ENCODE peak calls at places on chromosomes 7 and 10, in eight cellular contexts. A is heart right ventricle, X is glutamatergic neuron, K is HFFc6, I is BJ, S is gastrocnemius medialis, B is colonic mucosa, G is GM06990. C is an unnamed sample.

GRCh38 chr10:12340371-12340770 is 9.0 kb upstream of the CAMK1D start:
- DNase-seq in G (no peak), I (no peak), A (no peak), X (no peak), K (no peak), S (no peak), B (no peak), C (no peak)

GRCh38 chr7:45606050-45606449 is 31.9 kb downstream of the ADCY1 start:
- DNase-seq in S (no peak), G (no peak), X (no peak), B (no peak), K (no peak), I (no peak), A (no peak), C (no peak)

GRCh38 chr10:101123085-101123814 is 7.8 kb upstream of the TLX1 start:
- DNase-seq in I (no peak), K (no peak), A (no peak), B (peak; percentile 28), G (no peak), S (no peak), X (peak; percentile 74), C (no peak)

GRCh38 chr10:57035310-57035709 is 674.3 kb upstream of the ZWINT start:
- DNase-seq in I (no peak), A (no peak), B (no peak), G (no peak), K (no peak), X (no peak), S (no peak), C (no peak)

GRCh38 chr10:23870612-23871011 is 338.3 kb upstream of the KIAA1217 start:
- DNase-seq in X (no peak), B (no peak), S (no peak), G (no peak), I (no peak), K (no peak), A (no peak), C (no peak)

GRCh38 chr10:72097448-72098300 is 9.3 kb upstream of the SPOCK2 start:
- DNase-seq in G (no peak), I (peak; percentile 52), B (no peak), A (no peak), X (no peak), K (peak; percentile 95), S (no peak), C (peak; percentile 90)

GRCh38 chr10:79222186-79222585 is 125.1 kb upstream of the PPIF start:
- DNase-seq in G (no peak), I (no peak), B (no peak), A (peak; percentile 47), K (no peak), S (no peak), X (no peak), C (no peak)

GRCh38 chr10:77408259-77408658 is 229.3 kb downstream of the KCNMA1 start:
- DNase-seq in A (no peak), G (no peak), X (no peak), S (no peak), I (no peak), B (no peak), K (no peak), C (no peak)

GRCh38 chr7:100432621-100433275 is 3.1 kb downstream of the MEPCE start:
- DNase-seq in X (no peak), I (no peak), S (no peak), A (no peak), G (no peak), K (no peak), B (no peak), C (no peak)

GRCh38 chr7:134246761-134247160 is 70.0 kb downstream of the SLC35B4 start:
- DNase-seq in X (no peak), G (no peak), A (no peak), K (no peak), B (no peak), I (no peak), S (no peak), C (no peak)

GRCh38 chr10:75395171-75395954 is 6.2 kb downstream of the ZNF503 start:
- DNase-seq in K (no peak), X (peak; percentile 84), G (peak; percentile 29), I (no peak), B (peak; percentile 65), S (no peak), A (peak; percentile 71), C (peak; percentile 51)

GRCh38 chr10:35876248-35876647 is 234.2 kb upstream of the FZD8 start:
- DNase-seq in B (no peak), I (peak; percentile 38), S (no peak), A (no peak), K (peak; percentile 75), G (no peak), X (no peak), C (no peak)

DNA sequence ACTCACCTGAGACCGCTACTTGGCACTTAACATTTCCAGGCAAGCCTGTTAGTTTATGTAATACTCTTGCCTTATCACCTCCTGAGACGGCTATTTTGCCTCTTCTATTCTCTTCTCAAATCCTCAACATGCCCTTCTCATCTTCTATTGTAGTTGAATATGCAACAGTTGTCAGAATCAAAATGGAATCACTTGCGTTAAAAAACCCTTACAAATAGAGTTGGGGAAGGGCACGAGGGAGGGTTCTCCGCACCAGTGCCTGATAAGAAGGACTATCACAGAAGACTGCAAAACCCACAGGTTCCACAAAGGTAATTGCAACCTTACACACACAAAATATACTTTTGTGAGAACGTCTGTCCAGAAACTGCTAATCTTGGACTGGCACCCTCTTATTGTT is 57.4 kb downstream of the ZNF783 start:
- DNase-seq in S (no peak), X (no peak), A (no peak), K (no peak), G (no peak), I (no peak), B (no peak), C (no peak)
- TF ChIP-seq CTCF in S (no peak), X (no peak), A (no peak), K (no peak), G (no peak), I (no peak), B (no peak), C (no peak)

DNA sequence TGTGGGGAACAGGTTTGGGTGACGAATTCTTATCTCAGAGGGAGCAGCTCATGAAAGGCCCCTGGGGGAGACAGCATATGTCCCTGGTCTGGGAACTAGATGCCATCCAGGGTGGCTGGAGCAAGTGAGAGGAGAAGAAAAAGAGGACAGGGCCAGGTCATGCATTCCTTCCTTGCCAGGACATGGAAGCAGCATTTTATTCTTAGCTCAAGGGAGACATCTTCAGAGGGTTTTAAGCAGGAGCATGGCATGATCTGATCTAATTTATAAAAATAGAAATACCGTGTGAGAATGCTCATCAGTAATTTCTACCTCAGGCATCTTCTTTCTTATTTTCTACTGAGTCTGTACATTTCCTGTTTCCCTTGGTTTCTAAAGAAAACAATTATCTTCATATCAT is 386.0 kb downstream of the GALNT17 start:
- DNase-seq in K (no peak), B (no peak), I (no peak), S (no peak), X (no peak), G (no peak), A (no peak), C (no peak)
- TF ChIP-seq CTCF in K (no peak), B (no peak), I (no peak), S (no peak), X (no peak), G (no peak), A (no peak), C (no peak)

DNA sequence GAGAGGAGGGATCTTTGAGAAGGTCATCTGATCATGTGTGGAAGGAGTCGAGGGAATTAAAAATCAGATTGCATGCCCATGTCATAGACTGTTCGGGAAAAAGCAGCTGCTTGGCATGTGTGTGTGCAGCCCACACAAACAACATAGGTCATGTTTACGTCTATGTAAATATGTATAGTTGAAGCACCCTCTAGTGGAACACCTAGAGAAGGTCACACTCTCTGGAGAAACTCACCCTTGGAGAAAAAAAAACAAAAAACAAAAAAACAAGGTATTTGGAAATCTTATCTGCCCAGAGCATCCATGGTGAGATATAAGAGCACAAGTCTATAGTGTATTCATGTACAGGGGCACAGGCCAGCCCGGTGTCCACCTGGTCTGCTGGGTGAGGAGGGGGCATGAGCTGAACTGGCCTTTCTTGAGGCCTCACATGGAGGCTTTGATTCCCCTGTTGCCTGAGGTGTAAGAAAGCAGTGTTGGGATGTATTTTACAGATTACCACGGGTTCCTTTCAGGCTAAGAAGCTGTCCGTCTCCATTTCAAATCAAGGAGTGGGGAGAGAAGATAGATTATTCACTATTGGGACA is 98.0 kb downstream of the NPY start:
- DNase-seq in S (no peak), I (no peak), B (no peak), A (no peak), G (peak; percentile 12), X (no peak), K (peak; percentile 3), C (peak; percentile 9)
- TF ChIP-seq CTCF in S (peak; percentile 18), I (peak; percentile 45), B (peak; percentile 34), A (no peak), G (peak; percentile 59), X (peak; percentile 71), K (peak; percentile 75), C (peak; percentile 49)

DNA sequence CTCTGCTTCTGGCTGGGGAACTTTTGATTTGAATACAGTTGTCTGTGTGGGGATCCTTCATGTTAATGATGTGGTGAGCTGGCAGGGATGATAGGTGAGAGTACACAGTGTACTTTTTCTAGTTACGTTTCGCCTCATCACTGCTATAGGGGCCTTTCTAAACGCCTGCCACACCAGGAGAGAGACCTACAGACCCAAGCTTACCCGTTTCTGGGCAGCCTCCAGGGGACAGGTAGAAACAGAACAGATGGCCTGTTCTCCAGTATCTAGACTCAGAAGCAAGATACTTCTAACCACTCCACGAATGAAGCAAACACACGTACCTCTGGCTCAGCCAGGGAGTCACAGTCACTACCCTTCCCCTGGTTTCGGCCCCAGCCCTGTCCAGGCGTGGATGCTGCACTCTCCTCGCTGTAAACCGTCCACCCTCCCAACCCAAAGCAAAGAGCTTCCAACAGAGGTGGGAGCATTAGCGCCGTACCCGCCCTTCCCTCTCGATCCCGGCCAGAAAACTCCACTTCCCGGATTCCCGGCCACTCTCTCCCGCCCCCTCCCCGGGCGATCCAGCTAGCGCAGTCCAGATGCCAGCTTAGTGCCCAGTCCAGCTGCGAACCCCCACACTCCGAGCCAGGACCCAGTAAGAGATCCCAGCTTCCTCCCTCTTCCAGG is 1.2 kb downstream of the CCDC6 start:
- DNase-seq in G (peak; percentile 55), X (peak; percentile 68), I (no peak), S (no peak), K (no peak), B (peak; percentile 68), A (peak; percentile 27), C (no peak)
- TF ChIP-seq CTCF in G (no peak), X (no peak), I (peak; percentile 6), S (no peak), K (no peak), B (no peak), A (no peak), C (no peak)

GRCh38 chr10:125283191-125283590 is 122.8 kb upstream of the CTBP2 start:
- DNase-seq in K (no peak), S (no peak), B (peak; percentile 64), I (no peak), A (no peak), G (no peak), X (peak; percentile 28), C (no peak)
- TF ChIP-seq CTCF in K (no peak), S (no peak), B (no peak), I (no peak), A (no peak), G (no peak), X (no peak), C (no peak)

GRCh38 chr10:61744469-61744868 is 81.7 kb downstream of the CABCOCO1 start:
- DNase-seq in X (no peak), G (no peak), I (no peak), K (no peak), B (peak; percentile 35), A (no peak), S (no peak), C (no peak)
- TF ChIP-seq CTCF in X (no peak), G (peak; percentile 47), I (no peak), K (peak; percentile 57), B (no peak), A (no peak), S (no peak), C (peak; percentile 41)

GRCh38 chr7:64599341-64599740 is 36.5 kb upstream of the ZNF680 start:
- DNase-seq in K (no peak), S (no peak), X (no peak), B (no peak), G (no peak), I (no peak), A (no peak), C (no peak)
- TF ChIP-seq CTCF in K (no peak), S (no peak), X (no peak), B (no peak), G (no peak), I (no peak), A (no peak), C (no peak)